ENCODE peak calls at places on chromosomes 6 and 20, in four cellular contexts. One of them, this sample, is unnamed.

GRCh38 chr20:20743511-20744169 is 31.2 kb upstream of the RALGAPA2 start:
- DNase-seq in HCT116: no peak
- DNase-seq in K562: no peak
- DNase-seq in GM12878: no peak
- DNase-seq in this sample: peak; percentile 57

GRCh38 chr20:38338849-38339520 is 7.3 kb upstream of the LBP start:
- DNase-seq in HCT116: no peak
- DNase-seq in K562: no peak
- DNase-seq in GM12878: no peak
- DNase-seq in this sample: no peak

GRCh38 chr6:24991748-24992467 is 56.1 kb upstream of the RIPOR2 start:
- DNase-seq in HCT116: peak; percentile 42
- DNase-seq in K562: peak; percentile 60
- DNase-seq in GM12878: peak; percentile 54
- DNase-seq in this sample: peak; percentile 62

GRCh38 chr6:148349466-148349865 is 6.8 kb downstream of the SASH1 start:
- DNase-seq in HCT116: peak; percentile 10
- DNase-seq in K562: no peak
- DNase-seq in GM12878: no peak
- DNase-seq in this sample: no peak

GRCh38 chr6:151502499-151502898 is 8.7 kb downstream of the CCDC170 start:
- DNase-seq in HCT116: peak; percentile 22
- DNase-seq in K562: no peak
- DNase-seq in GM12878: no peak
- DNase-seq in this sample: no peak

GRCh38 chr20:44683263-44684046 is 31.7 kb upstream of the CCN5 start:
- DNase-seq in HCT116: peak; percentile 59
- DNase-seq in K562: peak; percentile 75
- DNase-seq in GM12878: peak; percentile 45
- DNase-seq in this sample: peak; percentile 63

GRCh38 chr6:39836621-39837020 is 44.4 kb downstream of the DAAM2 start:
- DNase-seq in HCT116: no peak
- DNase-seq in K562: no peak
- DNase-seq in GM12878: no peak
- DNase-seq in this sample: no peak

GRCh38 chr6:27505209-27506027 is 32.5 kb upstream of the ZNF184 start:
- DNase-seq in HCT116: peak; percentile 87
- DNase-seq in K562: peak; percentile 83
- DNase-seq in GM12878: peak; percentile 63
- DNase-seq in this sample: peak; percentile 86

GRCh38 chr6:114874384-114874783 is 531.6 kb upstream of the HS3ST5 start:
- DNase-seq in HCT116: no peak
- DNase-seq in K562: no peak
- DNase-seq in GM12878: no peak
- DNase-seq in this sample: no peak

GRCh38 chr6:42154461-42155209 is 12.2 kb upstream of the C6orf132 start:
- DNase-seq in HCT116: no peak
- DNase-seq in K562: no peak
- DNase-seq in GM12878: no peak
- DNase-seq in this sample: no peak

GRCh38 chr6:36793913-36794703 is 45.1 kb downstream of the CPNE5 start:
- DNase-seq in HCT116: no peak
- DNase-seq in K562: no peak
- DNase-seq in GM12878: no peak
- DNase-seq in this sample: no peak

GRCh38 chr6:106788761-106789160 is 159.4 kb downstream of the QRSL1 start:
- DNase-seq in HCT116: no peak
- DNase-seq in K562: no peak
- DNase-seq in GM12878: no peak
- DNase-seq in this sample: no peak

GRCh38 chr6:20253021-20253420 is 40.8 kb upstream of the MBOAT1 start:
- DNase-seq in HCT116: no peak
- DNase-seq in K562: no peak
- DNase-seq in GM12878: no peak
- DNase-seq in this sample: no peak

GRCh38 chr6:136566007-136566487 is 15.8 kb upstream of the MAP7 start:
- DNase-seq in HCT116: no peak
- DNase-seq in K562: peak; percentile 41
- DNase-seq in GM12878: no peak
- DNase-seq in this sample: no peak

GRCh38 chr6:118565317-118565960 is 17.3 kb downstream of the PLN start:
- DNase-seq in HCT116: peak; percentile 18
- DNase-seq in K562: peak; percentile 17
- DNase-seq in GM12878: peak; percentile 65
- DNase-seq in this sample: peak; percentile 36

GRCh38 chr6:163946437-163946836 is 531.9 kb downstream of the QKI start:
- DNase-seq in HCT116: no peak
- DNase-seq in K562: no peak
- DNase-seq in GM12878: no peak
- DNase-seq in this sample: no peak

GRCh38 chr6:156822747-156823206 is 45.6 kb downstream of the ARID1B start:
- DNase-seq in HCT116: no peak
- DNase-seq in K562: no peak
- DNase-seq in GM12878: no peak
- DNase-seq in this sample: no peak

GRCh38 chr20:38199506-38200390 is 34.7 kb upstream of the TGM2 start:
- DNase-seq in HCT116: no peak
- DNase-seq in K562: no peak
- DNase-seq in GM12878: no peak
- DNase-seq in this sample: no peak

GRCh38 chr6:47342824-47343223 is 33.1 kb upstream of the TNFRSF21 start:
- DNase-seq in HCT116: no peak
- DNase-seq in K562: no peak
- DNase-seq in GM12878: no peak
- DNase-seq in this sample: no peak

GRCh38 chr20:39045676-39046075 is 83.5 kb downstream of the DHX35 start:
- DNase-seq in HCT116: no peak
- DNase-seq in K562: no peak
- DNase-seq in GM12878: no peak
- DNase-seq in this sample: no peak

GRCh38 chr6:160810238-160810637 is 108.2 kb downstream of the PLG start:
- DNase-seq in HCT116: no peak
- DNase-seq in K562: no peak
- DNase-seq in GM12878: no peak
- DNase-seq in this sample: peak; percentile 16

GRCh38 chr6:29792123-29793035 is 35.2 kb upstream of the HLA-G start:
- DNase-seq in HCT116: no peak
- DNase-seq in K562: peak; percentile 46
- DNase-seq in GM12878: no peak
- DNase-seq in this sample: no peak

GRCh38 chr20:4160761-4161305 is 145.5 kb upstream of the RNF24 start:
- DNase-seq in HCT116: no peak
- DNase-seq in K562: no peak
- DNase-seq in GM12878: no peak
- DNase-seq in this sample: peak; percentile 37

GRCh38 chr6:96899019-96899418 is 1.3 kb upstream of the NDUFAF4 start:
- DNase-seq in HCT116: peak; percentile 37
- DNase-seq in K562: no peak
- DNase-seq in GM12878: no peak
- DNase-seq in this sample: peak; percentile 19

GRCh38 chr6:105332576-105332975 is 70.3 kb downstream of the PREP start:
- DNase-seq in HCT116: no peak
- DNase-seq in K562: no peak
- DNase-seq in GM12878: no peak
- DNase-seq in this sample: no peak

GRCh38 chr6:145214570-145214969 is 520.8 kb downstream of the EPM2A start:
- DNase-seq in HCT116: peak; percentile 36
- DNase-seq in K562: no peak
- DNase-seq in GM12878: no peak
- DNase-seq in this sample: peak; percentile 47

GRCh38 chr6:22145823-22146379 is 150.9 kb downstream of the PRL start:
- DNase-seq in HCT116: no peak
- DNase-seq in K562: no peak
- DNase-seq in GM12878: no peak
- DNase-seq in this sample: no peak

GRCh38 chr6:55836945-55837344 is 38.4 kb downstream of the BMP5 start:
- DNase-seq in HCT116: no peak
- DNase-seq in K562: no peak
- DNase-seq in GM12878: no peak
- DNase-seq in this sample: no peak

GRCh38 chr6:156562019-156562418 is 215.2 kb upstream of the ARID1B start:
- DNase-seq in HCT116: no peak
- DNase-seq in K562: no peak
- DNase-seq in GM12878: no peak
- DNase-seq in this sample: no peak

GRCh38 chr6:142935553-142936517 is 9.1 kb downstream of the HIVEP2 start:
- DNase-seq in HCT116: no peak
- DNase-seq in K562: no peak
- DNase-seq in GM12878: no peak
- DNase-seq in this sample: no peak

GRCh38 chr6:137024172-137024990 is 20.4 kb downstream of the IL20RA start:
- DNase-seq in HCT116: no peak
- DNase-seq in K562: no peak
- DNase-seq in GM12878: no peak
- DNase-seq in this sample: no peak

GRCh38 chr6:22250486-22250885 is 46.4 kb downstream of the PRL start:
- DNase-seq in HCT116: no peak
- DNase-seq in K562: no peak
- DNase-seq in GM12878: no peak
- DNase-seq in this sample: no peak

GRCh38 chr6:105817961-105818360 is 268.2 kb upstream of the PRDM1 start:
- DNase-seq in HCT116: no peak
- DNase-seq in K562: no peak
- DNase-seq in GM12878: no peak
- DNase-seq in this sample: no peak

GRCh38 chr20:1934578-1935573 is 39.7 kb downstream of the SIRPA start:
- DNase-seq in HCT116: no peak
- DNase-seq in K562: no peak
- DNase-seq in GM12878: no peak
- DNase-seq in this sample: no peak

GRCh38 chr6:54515013-54515412 is 206.8 kb downstream of the TINAG start:
- DNase-seq in HCT116: no peak
- DNase-seq in K562: no peak
- DNase-seq in GM12878: no peak
- DNase-seq in this sample: no peak

GRCh38 chr6:2871102-2871501 is 29.4 kb upstream of the SERPINB1 start:
- DNase-seq in HCT116: no peak
- DNase-seq in K562: no peak
- DNase-seq in GM12878: no peak
- DNase-seq in this sample: no peak

GRCh38 chr6:41039060-41039998 is at the start of gene UNC5CL:
- DNase-seq in HCT116: peak; percentile 27
- DNase-seq in K562: peak; percentile 78
- DNase-seq in GM12878: no peak
- DNase-seq in this sample: peak; percentile 45

GRCh38 chr20:62918830-62919229 is 7.5 kb downstream of the DIDO1 start:
- DNase-seq in HCT116: no peak
- DNase-seq in K562: no peak
- DNase-seq in GM12878: no peak
- DNase-seq in this sample: no peak

GRCh38 chr6:166972101-166972500 is 15.8 kb upstream of the RNASET2 start:
- DNase-seq in HCT116: no peak
- DNase-seq in K562: no peak
- DNase-seq in GM12878: no peak
- DNase-seq in this sample: no peak

GRCh38 chr6:43468240-43468639 is 9.1 kb upstream of the TJAP1 start:
- DNase-seq in HCT116: no peak
- DNase-seq in K562: no peak
- DNase-seq in GM12878: no peak
- DNase-seq in this sample: no peak
- H3K27ac ChIP-seq in HCT116: no peak overlapping the region
- H3K27ac ChIP-seq in K562: no peak overlapping the region
- H3K27ac ChIP-seq in GM12878: no peak overlapping the region
- H3K27ac ChIP-seq in this sample: no peak overlapping the region

DNA sequence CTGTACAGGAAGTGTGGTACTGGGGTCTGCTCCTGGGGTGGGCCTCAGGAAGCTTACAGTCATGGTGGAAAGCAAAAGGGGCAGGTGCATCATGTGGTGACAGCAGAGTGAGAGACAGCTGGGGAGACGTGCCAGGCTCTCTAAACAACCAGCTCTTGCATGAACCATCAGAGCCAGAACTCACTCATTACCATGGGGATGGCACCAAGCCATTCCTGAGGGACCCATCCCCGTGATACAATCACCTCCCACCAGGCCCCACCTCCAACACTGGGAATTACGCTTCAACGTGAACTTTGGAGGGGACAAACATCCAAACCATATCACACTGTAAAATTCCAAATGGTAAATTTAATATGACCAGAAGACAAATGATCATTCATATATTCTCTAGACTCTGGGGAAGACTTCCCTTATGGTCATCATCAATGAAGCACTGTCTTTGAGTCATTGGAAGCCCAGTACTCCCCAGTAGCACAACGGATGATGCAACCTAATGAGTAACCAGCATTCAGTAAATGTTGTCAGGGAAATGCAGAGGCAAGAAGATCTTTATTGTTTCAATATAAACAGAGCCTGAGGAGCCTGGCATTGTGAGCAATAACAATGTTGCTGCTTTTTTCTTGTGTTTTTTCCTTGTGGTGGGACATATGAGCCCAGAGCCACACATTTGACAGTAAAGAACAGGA is 48.2 kb upstream of the RALY start:
- DNase-seq in HCT116: no peak
- DNase-seq in K562: no peak
- DNase-seq in GM12878: no peak
- DNase-seq in this sample: peak; percentile 55
- TF ChIP-seq ATF3 in HCT116: no peak
- TF ChIP-seq ATF3 in K562: no peak
- TF ChIP-seq ATF3 in GM12878: no peak
- TF ChIP-seq ATF3 in this sample: peak; percentile 54

GRCh38 chr20:57156050-57156770 is 110.2 kb downstream of the BMP7 start:
- DNase-seq in HCT116: no peak
- DNase-seq in K562: no peak
- DNase-seq in GM12878: no peak
- DNase-seq in this sample: no peak
- H3K27ac ChIP-seq in HCT116: no peak overlapping the region
- H3K27ac ChIP-seq in K562: no peak overlapping the region
- H3K27ac ChIP-seq in GM12878: no peak overlapping the region
- H3K27ac ChIP-seq in this sample: no peak overlapping the region

GRCh38 chr6:11123978-11124377 is 12.5 kb upstream of the ERVFRD-1 start:
- DNase-seq in HCT116: no peak
- DNase-seq in K562: no peak
- DNase-seq in GM12878: no peak
- DNase-seq in this sample: no peak

GRCh38 chr6:11121851-11122250 is 10.3 kb upstream of the ERVFRD-1 start:
- DNase-seq in HCT116: no peak
- DNase-seq in K562: no peak
- DNase-seq in GM12878: no peak
- DNase-seq in this sample: no peak

GRCh38 chr6:11122380-11122779 is 10.9 kb upstream of the ERVFRD-1 start:
- DNase-seq in HCT116: no peak
- DNase-seq in K562: no peak
- DNase-seq in GM12878: no peak
- DNase-seq in this sample: no peak

GRCh38 chr6:11120273-11121005 is 8.9 kb upstream of the ERVFRD-1 start:
- DNase-seq in HCT116: no peak
- DNase-seq in K562: no peak
- DNase-seq in GM12878: no peak
- DNase-seq in this sample: no peak
- TF ChIP-seq ATF3 in HCT116: no peak
- TF ChIP-seq ATF3 in K562: no peak
- TF ChIP-seq ATF3 in GM12878: no peak
- TF ChIP-seq ATF3 in this sample: no peak